ENCODE peak calls at places on chromosome 3, in nine cellular contexts. One of them, this sample, is unnamed.

GRCh38 chr3:183581496-183582155 is 26.1 kb upstream of the KLHL6 start:
- DNase-seq in B cell: no peak
- DNase-seq in lower lobe of right lung: no peak
- DNase-seq in CD8-positive, alpha-beta T cell: no peak
- DNase-seq in A549: no peak
- DNase-seq in lower leg skin: no peak
- DNase-seq in HFFc6: no peak
- DNase-seq in pancreas: no peak
- DNase-seq in lung: no peak
- DNase-seq in this sample: no peak

GRCh38 chr3:172624999-172625398 is 85.9 kb downstream of the NCEH1 start:
- DNase-seq in B cell: no peak
- DNase-seq in lower lobe of right lung: no peak
- DNase-seq in CD8-positive, alpha-beta T cell: no peak
- DNase-seq in A549: no peak
- DNase-seq in lower leg skin: no peak
- DNase-seq in HFFc6: no peak
- DNase-seq in pancreas: no peak
- DNase-seq in lung: no peak
- DNase-seq in this sample: no peak

GRCh38 chr3:107361633-107362032 is 15.6 kb upstream of the CCDC54 start:
- DNase-seq in B cell: no peak
- DNase-seq in lower lobe of right lung: no peak
- DNase-seq in CD8-positive, alpha-beta T cell: no peak
- DNase-seq in A549: no peak
- DNase-seq in lower leg skin: no peak
- DNase-seq in HFFc6: no peak
- DNase-seq in pancreas: no peak
- DNase-seq in lung: no peak
- DNase-seq in this sample: no peak

GRCh38 chr3:123559040-123559861 is 25.6 kb downstream of the HACD2 start:
- DNase-seq in B cell: no peak
- DNase-seq in lower lobe of right lung: no peak
- DNase-seq in CD8-positive, alpha-beta T cell: no peak
- DNase-seq in A549: peak; percentile 53
- DNase-seq in lower leg skin: no peak
- DNase-seq in HFFc6: peak; percentile 41
- DNase-seq in pancreas: no peak
- DNase-seq in lung: no peak
- DNase-seq in this sample: no peak

GRCh38 chr3:106397004-106397403 is 528.2 kb upstream of the CBLB start:
- DNase-seq in B cell: no peak
- DNase-seq in lower lobe of right lung: no peak
- DNase-seq in CD8-positive, alpha-beta T cell: no peak
- DNase-seq in A549: no peak
- DNase-seq in lower leg skin: no peak
- DNase-seq in HFFc6: no peak
- DNase-seq in pancreas: no peak
- DNase-seq in lung: no peak
- DNase-seq in this sample: no peak

GRCh38 chr3:149371001-149371722 is 6.3 kb downstream of the TM4SF1 start:
- DNase-seq in B cell: no peak
- DNase-seq in lower lobe of right lung: no peak
- DNase-seq in CD8-positive, alpha-beta T cell: no peak
- DNase-seq in A549: peak; percentile 74
- DNase-seq in lower leg skin: no peak
- DNase-seq in HFFc6: peak; percentile 48
- DNase-seq in pancreas: no peak
- DNase-seq in lung: no peak
- DNase-seq in this sample: no peak

GRCh38 chr3:146222204-146223046 is 28.5 kb downstream of the PLSCR4 start:
- DNase-seq in B cell: no peak
- DNase-seq in lower lobe of right lung: no peak
- DNase-seq in CD8-positive, alpha-beta T cell: no peak
- DNase-seq in A549: peak; percentile 87
- DNase-seq in lower leg skin: no peak
- DNase-seq in HFFc6: no peak
- DNase-seq in pancreas: no peak
- DNase-seq in lung: no peak
- DNase-seq in this sample: peak; percentile 36

GRCh38 chr3:112486811-112487505 is 12.3 kb downstream of the BTLA start:
- DNase-seq in B cell: no peak
- DNase-seq in lower lobe of right lung: no peak
- DNase-seq in CD8-positive, alpha-beta T cell: no peak
- DNase-seq in A549: no peak
- DNase-seq in lower leg skin: no peak
- DNase-seq in HFFc6: no peak
- DNase-seq in pancreas: no peak
- DNase-seq in lung: no peak
- DNase-seq in this sample: no peak

GRCh38 chr3:70308760-70309159 is 3.7 kb downstream of the MDFIC2 start:
- DNase-seq in B cell: no peak
- DNase-seq in lower lobe of right lung: no peak
- DNase-seq in CD8-positive, alpha-beta T cell: no peak
- DNase-seq in A549: peak; percentile 40
- DNase-seq in lower leg skin: no peak
- DNase-seq in HFFc6: no peak
- DNase-seq in pancreas: no peak
- DNase-seq in lung: no peak
- DNase-seq in this sample: no peak

GRCh38 chr3:65713016-65713415 is 325.7 kb downstream of the MAGI1 start:
- DNase-seq in B cell: no peak
- DNase-seq in lower lobe of right lung: no peak
- DNase-seq in CD8-positive, alpha-beta T cell: no peak
- DNase-seq in A549: no peak
- DNase-seq in lower leg skin: no peak
- DNase-seq in HFFc6: peak; percentile 88
- DNase-seq in pancreas: no peak
- DNase-seq in lung: no peak
- DNase-seq in this sample: no peak

GRCh38 chr3:189496375-189497138 is 134.6 kb upstream of the TP63 start:
- DNase-seq in B cell: no peak
- DNase-seq in lower lobe of right lung: no peak
- DNase-seq in CD8-positive, alpha-beta T cell: no peak
- DNase-seq in A549: no peak
- DNase-seq in lower leg skin: no peak
- DNase-seq in HFFc6: no peak
- DNase-seq in pancreas: no peak
- DNase-seq in lung: no peak
- DNase-seq in this sample: no peak

GRCh38 chr3:189773056-189773455 is 141.9 kb downstream of the TP63 start:
- DNase-seq in B cell: no peak
- DNase-seq in lower lobe of right lung: no peak
- DNase-seq in CD8-positive, alpha-beta T cell: no peak
- DNase-seq in A549: peak; percentile 64
- DNase-seq in lower leg skin: no peak
- DNase-seq in HFFc6: peak; percentile 28
- DNase-seq in pancreas: no peak
- DNase-seq in lung: no peak
- DNase-seq in this sample: no peak

GRCh38 chr3:190384241-190384863 is 3.6 kb upstream of the CLDN16 start:
- DNase-seq in B cell: no peak
- DNase-seq in lower lobe of right lung: no peak
- DNase-seq in CD8-positive, alpha-beta T cell: no peak
- DNase-seq in A549: peak; percentile 91
- DNase-seq in lower leg skin: no peak
- DNase-seq in HFFc6: peak; percentile 49
- DNase-seq in pancreas: no peak
- DNase-seq in lung: peak; percentile 55
- DNase-seq in this sample: peak; percentile 78

GRCh38 chr3:179189764-179190163 is 41.6 kb downstream of the PIK3CA start:
- DNase-seq in B cell: no peak
- DNase-seq in lower lobe of right lung: no peak
- DNase-seq in CD8-positive, alpha-beta T cell: no peak
- DNase-seq in A549: no peak
- DNase-seq in lower leg skin: no peak
- DNase-seq in HFFc6: peak; percentile 51
- DNase-seq in pancreas: no peak
- DNase-seq in lung: no peak
- DNase-seq in this sample: no peak
- TF ChIP-seq CTCF in B cell: no peak
- TF ChIP-seq CTCF in lower lobe of right lung: no peak
- TF ChIP-seq CTCF in CD8-positive, alpha-beta T cell: no peak
- TF ChIP-seq CTCF in A549: no peak
- TF ChIP-seq CTCF in lower leg skin: no peak
- TF ChIP-seq CTCF in HFFc6: no peak
- TF ChIP-seq CTCF in pancreas: no peak
- TF ChIP-seq CTCF in lung: no peak
- TF ChIP-seq CTCF in this sample: no peak

DNA sequence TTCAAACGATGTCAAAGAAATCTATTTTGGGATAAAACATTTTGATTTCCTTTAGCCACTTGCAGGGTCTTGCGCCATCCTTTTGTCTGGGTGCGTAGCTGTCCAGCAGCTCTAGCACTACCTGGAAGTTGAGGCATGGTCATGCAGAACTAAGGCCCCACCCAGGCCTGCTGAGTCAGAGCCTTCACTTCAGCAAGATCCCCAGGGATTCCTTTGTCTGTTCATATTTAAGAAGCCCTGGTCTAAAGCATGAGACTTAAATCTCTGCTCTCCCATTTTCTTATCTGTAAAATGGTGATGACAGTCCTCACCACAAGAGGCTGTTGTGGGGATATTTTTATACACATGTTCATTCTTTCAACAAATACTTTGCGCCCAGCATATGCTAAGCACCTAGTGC is 99.0 kb upstream of the CTDSPL start:
- DNase-seq in B cell: no peak
- DNase-seq in lower lobe of right lung: no peak
- DNase-seq in CD8-positive, alpha-beta T cell: no peak
- DNase-seq in A549: no peak
- DNase-seq in lower leg skin: no peak
- DNase-seq in HFFc6: no peak
- DNase-seq in pancreas: no peak
- DNase-seq in lung: no peak
- DNase-seq in this sample: no peak
- TF ChIP-seq CTCF in B cell: no peak
- TF ChIP-seq CTCF in lower lobe of right lung: no peak
- TF ChIP-seq CTCF in CD8-positive, alpha-beta T cell: no peak
- TF ChIP-seq CTCF in A549: no peak
- TF ChIP-seq CTCF in lower leg skin: no peak
- TF ChIP-seq CTCF in HFFc6: no peak
- TF ChIP-seq CTCF in pancreas: no peak
- TF ChIP-seq CTCF in lung: no peak
- TF ChIP-seq CTCF in this sample: no peak

DNA sequence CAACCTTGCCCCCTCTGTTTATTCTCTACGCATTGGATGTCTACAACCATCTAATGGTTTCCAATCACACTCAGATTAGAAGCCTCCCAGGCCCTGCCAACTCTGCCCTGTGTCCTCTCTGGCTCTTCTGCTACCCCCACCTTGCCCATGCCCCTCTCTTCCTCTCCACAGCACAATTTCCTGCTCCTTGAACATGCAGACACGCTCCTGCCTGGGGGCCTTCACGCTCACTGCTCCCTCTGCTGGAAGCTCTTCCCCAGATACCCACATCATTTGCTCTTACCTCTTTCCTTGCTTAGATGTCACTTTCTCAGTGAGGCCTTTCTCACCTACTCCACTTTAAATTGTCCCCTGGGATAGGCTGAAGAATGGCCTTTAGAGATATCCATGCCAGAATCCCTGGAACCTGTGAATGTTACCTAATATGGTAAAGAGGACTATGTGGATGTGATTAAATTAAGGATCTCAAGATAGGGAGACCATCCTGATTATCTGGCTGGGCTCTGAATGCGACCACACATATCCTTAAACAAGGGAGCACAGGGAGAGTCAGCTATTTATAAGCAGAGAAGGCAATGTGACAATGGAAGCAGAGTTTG is 9.9 kb downstream of the KY start:
- DNase-seq in B cell: no peak
- DNase-seq in lower lobe of right lung: no peak
- DNase-seq in CD8-positive, alpha-beta T cell: no peak
- DNase-seq in A549: peak; percentile 29
- DNase-seq in lower leg skin: peak; percentile 60
- DNase-seq in HFFc6: peak; percentile 14
- DNase-seq in pancreas: no peak
- DNase-seq in lung: no peak
- DNase-seq in this sample: no peak
- TF ChIP-seq CTCF in B cell: no peak
- TF ChIP-seq CTCF in lower lobe of right lung: peak; percentile 19
- TF ChIP-seq CTCF in CD8-positive, alpha-beta T cell: no peak
- TF ChIP-seq CTCF in A549: peak; percentile 27
- TF ChIP-seq CTCF in lower leg skin: no peak
- TF ChIP-seq CTCF in HFFc6: peak; percentile 75
- TF ChIP-seq CTCF in pancreas: no peak
- TF ChIP-seq CTCF in lung: no peak
- TF ChIP-seq CTCF in this sample: peak; percentile 33

GRCh38 chr3:4586381-4586780 is 93.2 kb downstream of the ITPR1 start:
- DNase-seq in B cell: no peak
- DNase-seq in lower lobe of right lung: no peak
- DNase-seq in CD8-positive, alpha-beta T cell: no peak
- DNase-seq in A549: no peak
- DNase-seq in lower leg skin: no peak
- DNase-seq in HFFc6: no peak
- DNase-seq in pancreas: no peak
- DNase-seq in lung: no peak
- DNase-seq in this sample: no peak

GRCh38 chr3:4582634-4583033 is 89.5 kb downstream of the ITPR1 start:
- DNase-seq in B cell: no peak
- DNase-seq in lower lobe of right lung: no peak
- DNase-seq in CD8-positive, alpha-beta T cell: no peak
- DNase-seq in A549: no peak
- DNase-seq in lower leg skin: no peak
- DNase-seq in HFFc6: no peak
- DNase-seq in pancreas: no peak
- DNase-seq in lung: no peak
- DNase-seq in this sample: no peak

GRCh38 chr3:4587061-4587837 is 94.1 kb downstream of the ITPR1 start:
- DNase-seq in B cell: no peak
- DNase-seq in lower lobe of right lung: no peak
- DNase-seq in CD8-positive, alpha-beta T cell: no peak
- DNase-seq in A549: no peak
- DNase-seq in lower leg skin: no peak
- DNase-seq in HFFc6: no peak
- DNase-seq in pancreas: no peak
- DNase-seq in lung: no peak
- DNase-seq in this sample: no peak

GRCh38 chr3:4583441-4583840 is 90.3 kb downstream of the ITPR1 start:
- DNase-seq in B cell: no peak
- DNase-seq in lower lobe of right lung: no peak
- DNase-seq in CD8-positive, alpha-beta T cell: no peak
- DNase-seq in A549: no peak
- DNase-seq in lower leg skin: no peak
- DNase-seq in HFFc6: no peak
- DNase-seq in pancreas: no peak
- DNase-seq in lung: no peak
- DNase-seq in this sample: no peak

DNA sequence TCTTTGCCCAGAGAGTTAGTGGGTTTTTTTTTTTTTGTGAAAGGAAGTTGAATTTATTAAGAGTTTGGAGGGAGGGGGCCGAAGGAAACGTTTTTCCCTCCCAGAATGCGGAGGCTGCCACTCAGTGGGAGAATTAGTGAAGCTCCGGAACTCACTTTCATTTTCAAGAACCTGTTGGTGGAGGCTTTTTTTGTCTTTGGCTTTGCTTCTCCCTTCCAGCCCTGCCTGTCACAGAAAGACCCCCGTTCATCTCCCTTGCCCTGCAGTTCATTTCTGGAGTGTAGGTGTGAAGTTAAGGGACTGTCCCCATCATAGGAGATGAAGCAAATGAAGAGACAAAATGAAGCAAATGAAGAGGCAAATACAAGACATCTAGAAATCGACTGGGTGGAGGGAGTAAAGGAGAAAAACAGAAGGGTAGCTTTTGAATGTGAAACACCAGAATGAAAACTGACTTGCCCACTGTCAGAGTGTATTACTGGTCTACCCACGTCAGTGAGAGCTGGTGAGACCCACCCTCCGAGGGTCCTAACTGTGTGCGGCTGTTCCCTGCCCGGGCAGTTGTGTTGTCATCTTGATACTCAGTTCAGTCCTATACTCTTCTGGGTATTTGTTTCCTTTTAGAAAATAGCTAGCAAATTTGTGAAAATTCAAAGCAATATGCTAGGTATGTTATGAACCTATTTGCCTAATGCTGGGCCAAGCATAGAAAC is 91.5 kb downstream of the ITPR1 start:
- DNase-seq in B cell: no peak
- DNase-seq in lower lobe of right lung: no peak
- DNase-seq in CD8-positive, alpha-beta T cell: no peak
- DNase-seq in A549: no peak
- DNase-seq in lower leg skin: no peak
- DNase-seq in HFFc6: no peak
- DNase-seq in pancreas: no peak
- DNase-seq in lung: no peak
- DNase-seq in this sample: no peak
- TF ChIP-seq CTCF in B cell: no peak
- TF ChIP-seq CTCF in lower lobe of right lung: peak; percentile 27
- TF ChIP-seq CTCF in CD8-positive, alpha-beta T cell: no peak
- TF ChIP-seq CTCF in A549: no peak
- TF ChIP-seq CTCF in lower leg skin: no peak
- TF ChIP-seq CTCF in HFFc6: no peak
- TF ChIP-seq CTCF in pancreas: no peak
- TF ChIP-seq CTCF in lung: no peak
- TF ChIP-seq CTCF in this sample: peak; percentile 28

This sample was measured in right lobe of liver.